ENCODE peak calls at places on chromosomes 2 and 18, in eight cellular contexts. W is AG04450; L is OCI-LY7; V is brain microvascular endothelial cell; J is fibroblast of lung; A is spleen; Y is CD8-positive, alpha-beta T cell; N is kidney. K is an unnamed sample.

GRCh38 chr18:63464434-63464833 is 12.3 kb upstream of the SERPINB5 start:
- DNase-seq in A (no peak), L (no peak), N (no peak), V (no peak), W (no peak), Y (no peak), J (no peak), K (no peak)

GRCh38 chr2:68715353-68716041 is 19.1 kb upstream of the ARHGAP25 start:
- DNase-seq in A (peak), N (peak), Y (peak), W (no peak), L (peak), J (peak), V (peak), K (peak)

GRCh38 chr2:207012461-207012860 is 73.1 kb downstream of the CPO start:
- DNase-seq in N (no peak), A (no peak), W (no peak), V (no peak), J (peak), Y (no peak), L (no peak), K (no peak)

GRCh38 chr2:50529600-50530218 is 502.2 kb downstream of the NRXN1 start:
- DNase-seq in L (peak), J (peak), V (peak), N (no peak), Y (no peak), A (no peak), W (peak), K (no peak)

GRCh38 chr2:112920923-112921532 is 10.1 kb downstream of the IL37 start:
- DNase-seq in Y (peak), N (no peak), A (no peak), W (no peak), L (no peak), V (peak), J (no peak), K (no peak)

GRCh38 chr18:79487198-79488165 is 91.8 kb downstream of the NFATC1 start:
- DNase-seq in V (no peak), L (no peak), Y (no peak), W (no peak), A (peak), N (peak), J (no peak), K (peak)

GRCh38 chr2:127080941-127081769 is 25.8 kb downstream of the BIN1 start:
- DNase-seq in A (peak), N (peak), W (no peak), Y (peak), L (peak), J (peak), V (no peak), K (peak)

GRCh38 chr2:14420851-14421250 is 211.7 kb upstream of the LRATD1 start:
- DNase-seq in L (no peak), W (no peak), Y (no peak), A (no peak), J (peak), V (peak), N (no peak), K (no peak)

GRCh38 chr2:240840435-240841060 is 20.5 kb upstream of the KIF1A start:
- DNase-seq in W (peak), V (peak), A (no peak), Y (no peak), J (peak), N (peak), L (peak), K (no peak)

GRCh38 chr2:42234056-42234455 is 64.9 kb downstream of the EML4 start:
- DNase-seq in L (no peak), J (peak), V (peak), Y (no peak), N (no peak), W (peak), A (no peak), K (no peak)

GRCh38 chr18:33744032-33744697 is 166.1 kb downstream of the ASXL3 start:
- DNase-seq in W (no peak), J (no peak), A (no peak), V (no peak), N (no peak), L (no peak), Y (no peak), K (no peak)

GRCh38 chr2:237092920-237093781 is 7.5 kb downstream of the COPS8 start:
- DNase-seq in A (no peak), Y (no peak), L (peak), W (peak), V (peak), N (no peak), J (peak), K (no peak)

GRCh38 chr18:47895565-47896250 is 34.8 kb downstream of the SMAD2 start:
- DNase-seq in V (no peak), A (no peak), Y (no peak), L (no peak), N (no peak), W (no peak), J (no peak), K (no peak)

GRCh38 chr18:47898696-47899095 is 31.8 kb downstream of the SMAD2 start:
- DNase-seq in L (no peak), V (no peak), W (no peak), N (no peak), A (no peak), J (no peak), Y (no peak), K (no peak)

GRCh38 chr18:47898055-47898454 is 32.4 kb downstream of the SMAD2 start:
- DNase-seq in V (no peak), L (no peak), N (no peak), J (no peak), Y (no peak), W (no peak), A (no peak), K (no peak)

GRCh38 chr18:47901624-47902362 is 28.7 kb downstream of the SMAD2 start:
- DNase-seq in A (no peak), L (peak), W (no peak), N (no peak), J (no peak), V (no peak), Y (no peak), K (no peak)

GRCh38 chr18:47899107-47899840 is 31.2 kb downstream of the SMAD2 start:
- DNase-seq in J (no peak), Y (no peak), W (no peak), V (no peak), A (no peak), L (no peak), N (no peak), K (no peak)
- H3K4me3 ChIP-seq in J (no peak), Y (no peak), W (no peak), V (no peak), A (no peak), L (no peak), N (no peak), K (no peak)

GRCh38 chr2:38184964-38185603 is 109.1 kb upstream of the CYP1B1 start:
- DNase-seq in A (no peak), N (no peak), W (no peak), V (no peak), J (peak), Y (no peak), L (peak), K (no peak)
- H3K27ac ChIP-seq in A (no peak), N (no peak), W (no peak), V (no peak), J (no peak), Y (no peak), L (no peak), K (no peak)

GRCh38 chr2:140863713-140864112 is 1267.1 kb downstream of the LRP1B start:
- DNase-seq in J (peak), N (no peak), V (peak), Y (no peak), A (no peak), W (peak), L (peak), K (no peak)
- TF ChIP-seq CTCF in J (peak), N (peak), V (peak), Y (no peak), A (no peak), W (peak), L (peak), K (peak)

GRCh38 chr18:45774065-45774521 is 50.1 kb downstream of the SLC14A1 start:
- DNase-seq in V (peak), L (no peak), Y (no peak), W (no peak), N (no peak), J (no peak), A (no peak), K (no peak)
- H3K4me3 ChIP-seq in V (no peak), L (no peak), Y (no peak), W (no peak), N (no peak), J (no peak), A (no peak), K (no peak)

DNA sequence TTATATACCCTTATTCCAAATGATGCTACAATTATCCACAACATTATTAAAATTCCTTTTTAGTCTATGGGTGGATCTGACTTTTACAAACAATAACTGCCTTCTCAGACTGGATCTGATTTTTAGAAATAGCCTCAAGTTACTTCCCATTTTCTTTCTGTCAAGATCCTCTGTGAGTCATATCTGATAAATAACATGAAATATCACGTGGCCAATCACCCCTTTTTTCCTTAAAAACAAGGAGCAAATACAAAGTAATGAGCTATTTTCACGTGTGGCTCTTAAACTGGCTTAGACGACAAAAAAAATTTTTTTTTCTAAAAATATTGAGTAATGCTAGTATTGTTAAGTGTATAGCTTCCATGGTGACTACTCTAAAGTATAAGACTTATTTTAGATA is 6.7 kb downstream of the PELI1 start:
- DNase-seq in W (no peak), J (peak), L (no peak), N (no peak), Y (no peak), A (no peak), V (no peak), K (no peak)
- H3K27ac ChIP-seq in W (no peak), J (no peak), L (no peak), N (no peak), Y (no peak), A (no peak), V (no peak), K (no peak)

DNA sequence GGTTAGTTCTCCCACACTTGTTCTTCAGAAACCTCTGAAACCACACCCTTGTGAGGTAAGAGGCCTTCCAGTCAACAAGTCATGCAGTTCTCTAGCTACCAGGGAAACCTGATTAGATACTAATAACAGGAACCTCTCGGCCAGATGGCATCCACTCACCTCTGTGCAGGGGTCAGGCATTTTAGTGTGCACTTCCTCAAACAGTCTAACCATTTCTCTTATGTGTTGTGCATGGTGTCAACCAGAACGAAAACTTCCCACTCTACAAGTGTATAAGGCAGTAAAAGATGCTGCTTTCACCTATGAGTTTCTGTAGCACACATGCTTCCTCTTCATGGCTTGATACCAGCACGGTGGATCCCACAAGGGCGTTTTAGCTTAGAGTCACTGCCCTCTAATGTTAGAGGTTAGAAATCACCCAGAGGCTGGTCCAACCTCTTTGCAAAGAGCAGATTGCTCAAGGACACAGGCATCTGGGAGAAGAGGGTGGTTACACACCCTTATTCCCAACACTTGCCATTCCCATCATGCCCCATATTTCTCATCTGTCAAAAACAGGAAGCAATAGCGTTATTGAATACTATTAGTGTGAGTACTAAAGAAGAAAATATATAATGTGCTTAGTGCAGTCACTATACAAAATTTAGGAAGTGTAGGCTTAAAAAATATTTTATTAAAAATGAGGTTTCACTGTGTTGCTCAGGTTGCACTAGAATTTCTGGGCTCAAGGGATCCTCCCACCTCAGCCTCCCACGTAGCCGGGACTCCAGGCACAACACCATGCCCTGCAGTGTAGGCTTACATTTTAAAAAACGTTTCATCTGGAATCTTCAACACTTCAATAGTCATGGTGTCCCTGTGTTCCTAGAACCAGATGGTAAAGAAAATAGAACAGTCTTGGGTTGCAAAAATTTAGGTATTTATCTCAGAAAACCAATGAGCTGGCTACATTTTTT is 34.5 kb upstream of the RAB31 start:
- DNase-seq in W (no peak), N (peak), L (peak), V (peak), J (peak), Y (no peak), A (no peak), K (no peak)
- TF ChIP-seq CTCF in W (peak), N (no peak), L (peak), V (peak), J (peak), Y (no peak), A (peak), K (peak)

GRCh38 chr2:176123483-176123843 is 944 bp downstream of the HOXD9 start:
- DNase-seq in A (no peak), Y (no peak), W (no peak), N (no peak), L (no peak), V (no peak), J (no peak), K (no peak)
- H3K4me3 ChIP-seq in A (peak), Y (no peak), W (no peak), N (peak), L (no peak), V (no peak), J (no peak), K (peak)